ENCODE peak calls at places on chromosomes 5 and 9, in ten cellular contexts. Q is AML-193; U is activated CD8-positive, alpha-beta T cell treated with anti-CD3 and anti-CD28 coated beads for 36 hours; C is ELF-1; S is activated CD4-positive, alpha-beta T cell treated with anti-CD3 and anti-CD28 coated beads, Interleukin-2, amount 10 ng/mL, durations not matched to agents 24 days and 14 days; P is HCT116; F is tibial artery; A is stimulated activated CD4-positive, alpha-beta T cell treated with anti-CD3 and anti-CD28 coated beads, Interleukin-1b, Interleukin-23, amount 100 ng/mL, for 1 hour; T is fibroblast of pulmonary artery; H is activated CD8-positive, alpha-beta memory T cell treated with anti-CD3 and anti-CD28 coated beads for 24 hours. B is an unnamed sample.

GRCh38 chr5:1439388-1440097 is 5.7 kb downstream of the SLC6A3 start:
- DNase-seq in T (no peak), H (peak; percentile 44), S (no peak), F (no peak), A (no peak), P (no peak), Q (no peak), U (no peak), C (no peak), B (no peak)

GRCh38 chr5:159459951-159460538 is 129.8 kb upstream of the IL12B start:
- DNase-seq in U (peak; percentile 22), Q (peak; percentile 2), C (no peak), P (no peak), H (no peak), A (no peak), F (no peak), T (peak; percentile 10), S (no peak), B (no peak)

GRCh38 chr5:32767948-32768427 is 56.9 kb downstream of the NPR3 start:
- DNase-seq in A (no peak), C (no peak), H (no peak), P (peak; percentile 54), S (no peak), F (peak; percentile 57), Q (no peak), T (peak; percentile 85), U (no peak), B (no peak)

GRCh38 chr5:169222934-169223594 is 77.9 kb downstream of the SLIT3 start:
- DNase-seq in Q (no peak), P (no peak), S (no peak), C (no peak), F (no peak), A (no peak), H (no peak), U (no peak), T (no peak), B (no peak)

GRCh38 chr9:36980148-36980974 is 53.7 kb downstream of the PAX5 start:
- DNase-seq in Q (no peak), A (no peak), F (no peak), U (peak; percentile 32), H (no peak), T (no peak), P (peak; percentile 19), C (peak; percentile 73), S (no peak), B (no peak)

GRCh38 chr5:23450187-23450586 is 57.2 kb upstream of the PRDM9 start:
- DNase-seq in T (no peak), P (no peak), U (no peak), S (no peak), Q (no peak), A (no peak), C (no peak), F (no peak), H (no peak), B (no peak)

GRCh38 chr9:116271307-116271706 is 117.7 kb downstream of the PAPPA start:
- DNase-seq in H (no peak), A (no peak), S (no peak), U (no peak), C (no peak), T (no peak), F (no peak), Q (no peak), P (no peak), B (no peak)

GRCh38 chr5:118311103-118311502 is 677.2 kb downstream of the DTWD2 start:
- DNase-seq in P (no peak), U (no peak), T (no peak), F (no peak), A (no peak), H (no peak), C (peak; percentile 9), S (no peak), Q (no peak), B (no peak)

GRCh38 chr9:118170032-118170955 is 466.1 kb downstream of the TLR4 start:
- DNase-seq in S (no peak), U (no peak), T (peak; percentile 24), C (peak; percentile 42), Q (peak; percentile 1), H (no peak), P (no peak), F (no peak), A (no peak), B (no peak)

GRCh38 chr9:2613730-2614271 is 7.8 kb upstream of the VLDLR start:
- DNase-seq in H (no peak), Q (no peak), F (no peak), C (peak; percentile 51), T (no peak), P (no peak), S (no peak), U (no peak), A (no peak), B (no peak)

GRCh38 chr5:63351164-63351563 is 611.1 kb downstream of the HTR1A start:
- DNase-seq in C (no peak), Q (no peak), U (no peak), P (no peak), H (no peak), A (no peak), S (no peak), T (no peak), F (no peak), B (no peak)

GRCh38 chr5:109485030-109485429 is 75.3 kb upstream of the PJA2 start:
- DNase-seq in A (no peak), T (peak; percentile 11), H (no peak), P (no peak), S (no peak), F (peak; percentile 67), C (no peak), Q (no peak), U (no peak), B (no peak)

GRCh38 chr5:74903165-74903787 is 37.1 kb upstream of the FAM169A start:
- DNase-seq in C (peak; percentile 84), S (peak; percentile 59), F (no peak), P (peak; percentile 72), Q (no peak), T (peak; percentile 3), U (peak; percentile 45), H (no peak), A (no peak), B (no peak)

GRCh38 chr5:101532430-101532829 is 629.3 kb upstream of the ST8SIA4 start:
- DNase-seq in Q (no peak), T (no peak), F (no peak), P (no peak), U (no peak), S (no peak), H (no peak), A (no peak), C (no peak), B (no peak)

GRCh38 chr9:36999728-37000333 is 34.2 kb downstream of the PAX5 start:
- DNase-seq in Q (no peak), P (no peak), H (no peak), F (no peak), U (no peak), S (no peak), C (peak; percentile 75), A (no peak), T (no peak), B (no peak)

GRCh38 chr9:75483636-75484035 is 395.3 kb downstream of the OSTF1 start:
- DNase-seq in T (no peak), A (no peak), C (no peak), F (no peak), H (no peak), Q (no peak), P (no peak), S (no peak), U (no peak), B (no peak)

GRCh38 chr9:116933251-116933650 is 246.1 kb downstream of the TRIM32 start:
- DNase-seq in F (no peak), Q (no peak), P (no peak), S (no peak), T (no peak), H (no peak), C (no peak), U (no peak), A (no peak), B (no peak)